ENCODE peak calls at places on chromosome 3, in ten cellular contexts. G is right atrium auricular region; C is mucosa of descending colon; S is sigmoid colon; A is psoas muscle; O is naive thymus-derived CD4-positive, alpha-beta T cell; Y is SK-N-SH; V is endothelial cell of umbilical vein; W is esophagus squamous epithelium; Q is heart left ventricle. E is an unnamed sample.

GRCh38 chr3:181808053-181808452 is 96.3 kb downstream of the SOX2 start:
- DNase-seq in O (no peak), A (no peak), S (no peak), W (no peak), V (no peak), G (no peak), C (no peak), Y (no peak), Q (no peak), E (no peak)

GRCh38 chr3:43759297-43759782 is 68.6 kb downstream of the ABHD5 start:
- DNase-seq in Q (peak; percentile 42), C (no peak), Y (no peak), W (no peak), S (no peak), G (no peak), A (peak; percentile 33), V (peak; percentile 65), O (no peak), E (no peak)

GRCh38 chr3:58899159-58899952 is 150.5 kb downstream of the CFAP20DC start:
- DNase-seq in A (peak; percentile 27), Q (peak; percentile 60), S (peak; percentile 64), O (no peak), C (peak; percentile 32), G (peak; percentile 69), V (peak; percentile 80), W (no peak), Y (peak; percentile 36), E (peak; percentile 76)

GRCh38 chr3:185153170-185153733 is 392 bp upstream of the C3orf70 start:
- DNase-seq in G (no peak), Y (peak; percentile 73), W (no peak), A (peak; percentile 19), V (peak; percentile 17), S (no peak), O (no peak), Q (no peak), C (peak; percentile 69), E (no peak)

GRCh38 chr3:132083159-132083558 is 48.3 kb upstream of the CPNE4 start:
- DNase-seq in C (no peak), G (no peak), S (no peak), Q (no peak), A (no peak), V (no peak), O (no peak), Y (no peak), W (no peak), E (no peak)

GRCh38 chr3:127375151-127375937 is 87.5 kb upstream of the PRR20G start:
- DNase-seq in V (no peak), C (no peak), S (no peak), A (no peak), G (no peak), Y (no peak), Q (no peak), W (no peak), O (no peak), E (peak; percentile 65)

GRCh38 chr3:94587291-94587690 is 524.4 kb downstream of the NSUN3 start:
- DNase-seq in Y (no peak), C (no peak), V (no peak), G (no peak), W (no peak), Q (no peak), A (no peak), O (no peak), S (no peak), E (no peak)

GRCh38 chr3:156811092-156811862 is 14.9 kb upstream of the LEKR1 start:
- DNase-seq in V (peak; percentile 64), C (no peak), G (no peak), Q (no peak), W (no peak), S (no peak), A (no peak), Y (no peak), O (no peak), E (no peak)

GRCh38 chr3:42507252-42507651 is 4.8 kb downstream of the VIPR1 start:
- DNase-seq in C (peak; percentile 80), W (no peak), G (no peak), O (no peak), Q (no peak), S (peak; percentile 61), V (no peak), Y (no peak), A (no peak), E (peak; percentile 66)

GRCh38 chr3:22713936-22714335 is 489.2 kb upstream of the UBE2E2 start:
- DNase-seq in Q (no peak), W (no peak), V (no peak), Y (no peak), G (no peak), S (no peak), A (no peak), O (no peak), C (no peak), E (no peak)

GRCh38 chr3:157103280-157103679 is 56.7 kb downstream of the CCNL1 start:
- DNase-seq in A (no peak), G (no peak), S (no peak), Q (no peak), V (no peak), O (no peak), Y (no peak), W (no peak), C (no peak), E (no peak)

GRCh38 chr3:142359367-142359766 is 88.5 kb downstream of the XRN1 start:
- DNase-seq in V (no peak), G (no peak), A (no peak), Y (no peak), S (no peak), C (no peak), W (no peak), Q (no peak), O (no peak), E (no peak)

GRCh38 chr3:117036259-117036799 is 326.8 kb downstream of the TUSC7 start:
- DNase-seq in O (no peak), C (no peak), S (peak; percentile 84), Y (peak; percentile 43), W (no peak), A (no peak), Q (peak; percentile 57), G (peak; percentile 69), V (peak; percentile 53), E (no peak)

GRCh38 chr3:66763294-66763693 is 234.8 kb upstream of the KBTBD8 start:
- DNase-seq in C (no peak), A (no peak), O (no peak), S (no peak), Q (no peak), Y (no peak), W (no peak), G (no peak), V (no peak), E (no peak)

GRCh38 chr3:46505953-46506352 is 8.2 kb downstream of the RTP3 start:
- DNase-seq in Y (no peak), Q (no peak), O (no peak), C (no peak), G (no peak), S (no peak), A (no peak), V (no peak), W (no peak), E (no peak)

GRCh38 chr3:57069471-57070010 is 9.1 kb downstream of the SPATA12 start:
- DNase-seq in V (no peak), Q (no peak), Y (no peak), O (no peak), C (no peak), S (no peak), W (no peak), G (no peak), A (no peak), E (no peak)
- H3K4me1 ChIP-seq in V (peaks cover 10% of the 10 kb centered on the region), Q (peaks cover 12% of the 10 kb centered on the region), Y (peaks cover 2% of the 10 kb centered on the region), O (no peaks in the 10 kb centered on the region), C (peaks cover 2% of the 10 kb centered on the region), S (no peaks in the 10 kb centered on the region), W (peaks cover 6% of the 10 kb centered on the region), G (no peaks in the 10 kb centered on the region), A (peaks cover 7% of the 10 kb centered on the region), E (peaks cover 3% of the 10 kb centered on the region)

GRCh38 chr3:17836919-17837318 is 94.5 kb upstream of the TBC1D5 start:
- DNase-seq in A (no peak), G (no peak), W (no peak), S (no peak), C (no peak), O (no peak), V (no peak), Q (no peak), Y (no peak), E (no peak)
- H3K4me3 ChIP-seq in A (no peak overlapping the region), G (peak overlapping the region; percentile 14), W (no peak overlapping the region), S (no peak overlapping the region), C (no peak overlapping the region), O (no peak overlapping the region), V (no peak overlapping the region), Q (no peak overlapping the region), Y (no peak overlapping the region), E (no peak overlapping the region)

GRCh38 chr3:12921736-12922135 is 80.4 kb upstream of the RPL32 start:
- DNase-seq in S (no peak), Y (no peak), G (no peak), Q (no peak), O (no peak), V (no peak), W (no peak), C (no peak), A (no peak), E (no peak)

GRCh38 chr3:12924437-12924836 is 83.1 kb upstream of the RPL32 start:
- DNase-seq in V (no peak), G (no peak), W (no peak), Y (no peak), C (no peak), S (no peak), A (no peak), Q (no peak), O (no peak), E (peak; percentile 90)

GRCh38 chr3:12920967-12921366 is 79.6 kb upstream of the RPL32 start:
- DNase-seq in O (no peak), A (no peak), C (no peak), Q (no peak), V (no peak), S (no peak), Y (no peak), W (no peak), G (no peak), E (no peak)

GRCh38 chr3:12922881-12923431 is 81.6 kb upstream of the RPL32 start:
- DNase-seq in G (no peak), W (no peak), Q (no peak), Y (peak; percentile 72), C (no peak), O (no peak), A (no peak), S (no peak), V (peak; percentile 25), E (no peak)

GRCh38 chr3:12922299-12922698 is 80.9 kb upstream of the RPL32 start:
- DNase-seq in W (no peak), G (no peak), O (no peak), V (peak; percentile 21), Y (peak; percentile 75), Q (no peak), A (no peak), S (no peak), C (no peak), E (no peak)
- H3K36me3 ChIP-seq in W (peaks cover 16% of the 10 kb centered on the region), G (peaks cover 78% of the 10 kb centered on the region), O (peaks cover 27% of the 10 kb centered on the region), V (no peaks in the 10 kb centered on the region), Y (peaks cover 44% of the 10 kb centered on the region), Q (peaks cover 73% of the 10 kb centered on the region), A (peaks cover 3% of the 10 kb centered on the region), S (peaks cover 87% of the 10 kb centered on the region), C (no peaks in the 10 kb centered on the region), E (peaks cover 100% of the 10 kb centered on the region)

GRCh38 chr3:177193706-177194268 is 3.5 kb downstream of the TBL1XR1 start:
- DNase-seq in Y (no peak), C (no peak), A (no peak), W (no peak), Q (no peak), O (no peak), V (no peak), G (peak; percentile 48), S (no peak), E (no peak)
- H3K4me1 ChIP-seq in Y (peaks cover 4% of the 10 kb centered on the region), C (peaks cover 26% of the 10 kb centered on the region), A (peaks cover 31% of the 10 kb centered on the region), W (peaks cover 9% of the 10 kb centered on the region), Q (peaks cover 44% of the 10 kb centered on the region), O (peaks cover 36% of the 10 kb centered on the region), V (peaks cover 26% of the 10 kb centered on the region), G (no peaks in the 10 kb centered on the region), S (no peaks in the 10 kb centered on the region), E (peaks cover 36% of the 10 kb centered on the region)

E was measured in spleen.